ENCODE peak calls at places on chromosomes 4 and X, in ten cellular contexts. I is fibroblast of mammary gland, V is lower leg skin, M is OCI-LY7, C is upper lobe of left lung, L is GM10248, Z is choroid plexus epithelial cell, F is AG09319, S is fibroblast of lung, P is ovary. K is an unnamed sample.

GRCh38 chr4:1205641-1206298 is 33.4 kb upstream of the SPON2 start:
- DNase-seq in L (no peak), P (no peak), C (peak), F (no peak), V (peak), I (no peak), Z (no peak), S (no peak), M (no peak), K (no peak)

GRCh38 chr4:184279496-184280082 is 61.9 kb upstream of the ENPP6 start:
- DNase-seq in C (no peak), M (no peak), V (no peak), S (no peak), P (no peak), F (no peak), Z (peak), I (no peak), L (no peak), K (no peak)

GRCh38 chr4:126414741-126415140 is 1100.0 kb downstream of the FAT4 start:
- DNase-seq in M (no peak), I (no peak), F (no peak), Z (no peak), S (no peak), P (no peak), C (no peak), V (no peak), L (no peak), K (no peak)

GRCh38 chr4:78432896-78433295 is 118.7 kb upstream of the ANXA3 start:
- DNase-seq in Z (peak), I (peak), F (no peak), C (no peak), M (no peak), V (no peak), L (no peak), P (no peak), S (no peak), K (no peak)

GRCh38 chr4:94207469-94208224 is at the start of gene SMARCAD1:
- DNase-seq in M (peak), I (peak), L (peak), Z (peak), F (peak), V (peak), S (peak), P (peak), C (peak), K (peak)

GRCh38 chrX:124984140-124984813 is 335.4 kb upstream of the TEX13C start:
- DNase-seq in M (no peak), I (no peak), C (no peak), Z (no peak), L (no peak), F (no peak), P (no peak), V (no peak), S (no peak), K (no peak)

GRCh38 chr4:75916091-75916661 is 13.9 kb upstream of the PPEF2 start:
- DNase-seq in L (peak), P (peak), I (peak), M (peak), C (no peak), F (peak), S (peak), Z (peak), V (no peak), K (peak)

GRCh38 chr4:100208964-100209363 is 18.7 kb upstream of the DDIT4L start:
- DNase-seq in Z (no peak), I (peak), C (no peak), F (no peak), S (no peak), L (no peak), M (no peak), V (no peak), P (no peak), K (no peak)

GRCh38 chr4:105145913-105146285 is 777 bp upstream of the TET2 start:
- DNase-seq in I (no peak), L (peak), Z (no peak), F (no peak), C (peak), V (peak), P (no peak), M (no peak), S (no peak), K (no peak)

GRCh38 chrX:85828771-85829170 is 218.6 kb downstream of the CHM start:
- DNase-seq in I (no peak), C (no peak), L (no peak), P (no peak), M (no peak), S (no peak), Z (no peak), F (no peak), V (no peak), K (no peak)

GRCh38 chrX:102697506-102697905 is 14.7 kb upstream of the GPRASP2 start:
- DNase-seq in Z (peak), P (no peak), M (no peak), I (peak), F (no peak), S (peak), C (no peak), V (no peak), L (no peak), K (no peak)

GRCh38 chr4:17657849-17658248 is 43.4 kb downstream of the MED28 start:
- DNase-seq in M (no peak), Z (no peak), V (no peak), C (no peak), P (no peak), F (no peak), I (no peak), S (no peak), L (no peak), K (no peak)

GRCh38 chr4:13656569-13656988 is 29.1 kb upstream of the BOD1L1 start:
- DNase-seq in S (peak), V (peak), C (peak), M (peak), L (peak), F (peak), P (peak), I (peak), Z (peak), K (peak)

GRCh38 chr4:122588453-122589238 is 32.2 kb downstream of the IL21 start:
- DNase-seq in Z (peak), C (no peak), S (peak), V (no peak), F (peak), M (no peak), I (peak), L (no peak), P (no peak), K (no peak)

GRCh38 chrX:3119376-3119775 is 78.1 kb downstream of the ARSF start:
- DNase-seq in F (no peak), C (no peak), Z (peak), M (no peak), S (no peak), P (no peak), L (no peak), I (no peak), V (no peak), K (no peak)

GRCh38 chr4:77047037-77047436 is 28.8 kb downstream of the CCNI start:
- DNase-seq in M (peak), I (peak), L (no peak), P (no peak), Z (peak), S (peak), F (no peak), V (no peak), C (no peak), K (no peak)

GRCh38 chr4:140047017-140047640 is 106.9 kb downstream of the MAML3 start:
- DNase-seq in L (no peak), V (no peak), M (no peak), S (no peak), Z (no peak), I (peak), P (peak), F (no peak), C (no peak), K (no peak)

GRCh38 chrX:115147220-115147619 is 42.0 kb upstream of the RBMXL3 start:
- DNase-seq in C (no peak), Z (peak), I (peak), S (peak), V (no peak), F (no peak), P (no peak), M (no peak), L (peak), K (no peak)

GRCh38 chr4:69322055-69322454 is 41.8 kb downstream of the UGT2B28 start:
- DNase-seq in M (no peak), Z (peak), F (no peak), C (no peak), L (no peak), P (no peak), I (peak), S (peak), V (no peak), K (no peak)

GRCh38 chrX:70208479-70208878 is 26.0 kb upstream of the AWAT1 start:
- DNase-seq in C (no peak), S (no peak), M (no peak), Z (peak), V (no peak), P (no peak), L (no peak), F (no peak), I (peak), K (no peak)

DNA sequence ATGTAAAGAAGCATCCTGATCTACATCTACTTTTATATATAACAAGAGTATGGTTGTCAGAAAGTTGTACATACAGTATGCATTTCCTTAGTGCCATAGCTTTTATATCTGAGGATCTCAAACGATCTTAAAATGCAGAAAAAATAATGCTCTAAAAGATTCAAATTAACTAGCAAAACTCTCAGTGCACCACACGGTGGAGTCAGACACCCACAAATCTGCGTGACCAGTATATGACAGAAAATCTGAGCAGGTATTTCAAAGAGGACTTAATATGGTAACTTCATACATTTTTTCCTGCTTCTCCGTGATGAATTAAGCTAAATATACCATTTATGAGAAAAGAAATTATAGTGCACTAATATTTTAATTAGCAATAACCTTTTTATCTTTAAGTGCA is 803.0 kb downstream of the DMD start:
- DNase-seq in M (peak), C (no peak), F (no peak), L (no peak), V (no peak), Z (peak), P (no peak), I (peak), S (peak), K (no peak)
- TF ChIP-seq CTCF in M (peak), C (peak), F (no peak), L (peak), V (no peak), Z (peak), P (no peak), I (no peak), S (no peak), K (no peak)

GRCh38 chrX:17744896-17745523 is 7.7 kb downstream of the SCML1 start:
- DNase-seq in F (no peak), V (no peak), Z (peak), I (peak), M (no peak), S (peak), L (no peak), C (no peak), P (no peak), K (no peak)
- TF ChIP-seq CTCF in F (peak), V (no peak), Z (peak), I (peak), M (peak), S (no peak), L (no peak), C (no peak), P (peak), K (no peak)

GRCh38 chrX:50082741-50083140 is 118.1 kb downstream of the AKAP4 start:
- DNase-seq in F (no peak), M (no peak), Z (no peak), V (no peak), I (no peak), L (no peak), C (no peak), S (no peak), P (no peak), K (no peak)

GRCh38 chrX:50075630-50076349 is 125.0 kb downstream of the AKAP4 start:
- DNase-seq in M (no peak), P (no peak), L (no peak), Z (no peak), I (no peak), S (no peak), F (no peak), V (no peak), C (no peak), K (no peak)

DNA sequence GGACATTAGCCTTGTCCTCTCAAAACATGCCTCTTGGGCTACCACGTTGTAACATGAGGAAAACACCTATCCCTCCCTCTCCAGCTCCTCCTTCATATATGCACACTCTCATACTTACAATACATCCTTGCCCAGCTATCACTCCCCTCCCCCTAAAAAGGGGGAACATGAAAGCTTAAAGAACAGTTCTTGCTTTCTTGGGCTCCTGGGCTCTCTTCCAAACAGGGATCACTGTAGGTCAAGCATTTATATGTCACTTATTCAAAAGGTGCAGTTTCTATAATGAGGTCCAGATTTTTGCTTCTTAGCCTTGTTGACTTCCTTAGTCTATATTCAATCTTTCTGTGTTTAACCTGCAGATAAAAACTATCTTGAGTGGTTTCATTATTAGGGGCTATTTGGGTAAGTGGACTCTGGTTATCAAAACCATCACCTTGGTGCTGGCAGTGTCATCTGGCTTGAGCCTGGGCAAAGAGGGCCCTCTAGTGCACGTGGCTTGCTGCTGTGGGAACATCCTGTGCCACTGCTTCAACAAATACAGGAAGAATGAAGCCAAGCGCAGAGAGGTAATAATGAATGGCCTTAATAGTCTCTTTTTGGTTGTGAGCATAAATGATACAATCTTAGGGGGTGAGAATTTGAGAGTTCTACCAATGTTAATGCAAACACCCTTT is 119.4 kb downstream of the AKAP4 start:
- DNase-seq in L (no peak), P (peak), S (peak), Z (peak), V (no peak), M (no peak), I (peak), C (peak), F (no peak), K (no peak)
- TF ChIP-seq CTCF in L (peak), P (no peak), S (peak), Z (peak), V (no peak), M (peak), I (peak), C (no peak), F (peak), K (no peak)

GRCh38 chr4:143458966-143459365 is 54.5 kb upstream of the SMARCA5 start:
- DNase-seq in M (no peak), S (peak), P (no peak), F (no peak), V (no peak), I (no peak), L (no peak), Z (no peak), C (no peak), K (no peak)

DNA sequence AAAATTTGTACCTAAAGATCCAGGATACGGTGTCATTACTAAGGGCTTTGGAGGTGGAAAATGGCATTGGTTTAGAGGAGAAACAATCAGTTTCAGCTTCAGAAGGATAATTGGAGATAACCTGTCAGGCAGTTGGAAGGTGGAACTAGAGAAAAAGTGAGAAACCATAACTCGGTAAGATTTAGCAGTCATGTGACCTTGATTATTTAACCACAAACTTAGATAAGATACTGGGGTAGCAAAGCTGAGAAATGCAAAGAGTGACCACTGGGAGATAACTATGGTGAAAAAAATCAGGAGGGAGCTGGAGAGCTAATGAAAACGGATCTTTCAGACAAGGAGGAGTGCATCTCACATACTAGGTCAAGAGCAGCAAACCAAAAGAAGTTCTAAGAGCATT is 58.3 kb upstream of the SMARCA5 start:
- DNase-seq in C (no peak), Z (peak), V (no peak), I (no peak), L (no peak), M (no peak), P (no peak), F (no peak), S (no peak), K (no peak)
- TF ChIP-seq CTCF in C (no peak), Z (no peak), V (no peak), I (no peak), L (no peak), M (no peak), P (no peak), F (no peak), S (no peak), K (no peak)

DNA sequence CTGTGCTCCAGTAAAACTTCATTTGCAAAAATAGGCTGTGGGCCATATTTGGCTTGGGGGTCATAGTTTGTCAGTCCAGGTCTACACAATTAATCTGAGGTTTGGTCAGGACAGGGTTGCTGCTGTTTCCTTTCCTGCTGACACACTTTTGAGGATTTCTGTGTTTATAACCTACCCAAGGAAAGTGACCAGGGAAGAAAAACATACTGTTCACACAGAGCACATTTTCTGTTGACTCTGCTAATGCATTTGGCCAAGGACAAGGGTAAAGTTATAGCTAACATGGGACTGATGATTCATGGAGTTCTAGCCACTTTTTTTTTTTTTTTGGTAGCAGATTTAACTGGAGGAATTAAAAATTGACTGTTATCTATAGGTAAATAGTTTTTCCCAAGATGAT is 43.9 kb upstream of the GEMIN8 start:
- DNase-seq in L (no peak), S (peak), P (no peak), Z (no peak), M (no peak), V (no peak), F (no peak), I (peak), C (no peak), K (no peak)
- TF ChIP-seq CTCF in L (no peak), S (no peak), P (no peak), Z (no peak), M (no peak), V (no peak), F (no peak), I (no peak), C (no peak), K (no peak)

DNA sequence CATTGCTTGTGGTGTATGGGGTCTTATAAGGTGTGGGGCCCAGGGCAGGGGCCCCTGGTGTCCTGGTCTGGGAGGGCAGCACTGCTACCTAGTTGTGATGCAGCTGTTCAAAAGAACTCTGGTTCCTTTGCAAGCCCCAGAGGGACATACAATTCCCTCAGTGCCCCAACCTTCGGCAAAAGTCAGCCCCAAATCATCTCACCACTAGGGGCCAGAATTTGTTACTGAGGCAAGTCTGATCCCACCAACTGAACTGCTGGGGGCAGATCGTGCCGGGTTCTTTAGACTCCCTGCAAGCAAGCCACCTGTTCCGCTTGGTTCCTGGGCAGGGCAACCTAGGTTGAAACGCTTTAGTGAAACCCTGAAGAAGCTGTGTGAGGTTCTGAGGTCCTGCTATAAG is 180.1 kb upstream of the S100G start:
- DNase-seq in Z (no peak), V (no peak), P (no peak), L (no peak), C (no peak), F (no peak), I (no peak), S (no peak), M (no peak), K (no peak)
- TF ChIP-seq CTCF in Z (peak), V (no peak), P (no peak), L (no peak), C (no peak), F (no peak), I (peak), S (no peak), M (peak), K (no peak)

GRCh38 chr4:165299399-165300060 is 27.9 kb upstream of the MSMO1 start:
- DNase-seq in M (no peak), S (no peak), V (no peak), Z (no peak), L (no peak), F (no peak), I (no peak), C (peak), P (no peak), K (no peak)
- TF ChIP-seq CTCF in M (no peak), S (no peak), V (no peak), Z (no peak), L (no peak), F (no peak), I (no peak), C (peak), P (no peak), K (no peak)

GRCh38 chr4:103075894-103076776 is at the start of gene SLC9B2:
- DNase-seq in P (peak), I (peak), Z (peak), F (no peak), V (peak), C (peak), M (peak), L (peak), S (peak), K (peak)
- TF ChIP-seq CTCF in P (no peak), I (peak), Z (peak), F (no peak), V (no peak), C (no peak), M (peak), L (no peak), S (no peak), K (no peak)

DNA sequence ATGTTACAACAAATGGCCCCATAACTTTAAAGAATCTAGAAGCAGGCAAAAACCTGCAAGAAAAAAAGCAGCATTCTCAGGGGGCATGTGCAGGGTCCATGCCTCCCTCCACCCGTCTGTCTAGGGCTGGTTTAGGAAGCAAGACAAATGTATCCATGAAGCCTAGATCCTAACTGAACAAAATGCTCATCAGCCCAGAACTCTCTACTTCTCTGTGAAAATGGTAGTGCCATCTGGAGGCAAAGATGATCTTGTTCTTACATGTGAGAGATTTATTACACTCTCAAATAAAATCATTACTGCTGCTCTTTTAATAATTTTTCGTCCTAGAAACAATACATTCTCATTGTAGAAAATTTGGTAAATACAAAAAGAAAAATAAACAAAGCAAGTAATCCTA is 26.7 kb downstream of the NR3C2 start:
- DNase-seq in Z (peak), I (peak), S (peak), M (peak), F (no peak), C (no peak), L (no peak), P (no peak), V (no peak), K (no peak)
- TF ChIP-seq CTCF in Z (peak), I (no peak), S (peak), M (peak), F (no peak), C (no peak), L (no peak), P (no peak), V (no peak), K (no peak)

GRCh38 chrX:86946569-86946968 is 571.0 kb upstream of the KLHL4 start:
- DNase-seq in V (no peak), L (peak), S (peak), I (peak), F (no peak), C (no peak), Z (peak), M (peak), P (no peak), K (no peak)
- TF ChIP-seq CTCF in V (no peak), L (peak), S (peak), I (peak), F (peak), C (peak), Z (peak), M (peak), P (no peak), K (peak)